ENCODE peak calls at places on chromosomes 7 and 10, in ten cellular contexts. X is IMR-90, U is AG04450, E is endodermal cell, H is GM06990, G is SK-N-SH, C is breast epithelium, N is Panc1, V is HepG2, J is cardiac fibroblast. Z is an unnamed sample.

GRCh38 chr7:33661430-33662160 is 243.7 kb upstream of the BMPER start:
- DNase-seq in X (no peak), U (no peak), E (no peak), H (no peak), G (no peak), C (no peak), N (no peak), V (no peak), J (no peak), Z (no peak)

GRCh38 chr7:757741-758163 is 30.7 kb upstream of the PRKAR1B start:
- DNase-seq in X (no peak), U (no peak), E (no peak), H (no peak), G (no peak), C (no peak), N (no peak), V (no peak), J (no peak), Z (no peak)

GRCh38 chr10:28381903-28382347 is 79.1 kb upstream of the MPP7 start:
- DNase-seq in X (peak; percentile 91), U (peak; percentile 81), E (peak; percentile 95), H (peak; percentile 25), G (peak; percentile 62), C (peak; percentile 71), N (peak; percentile 64), V (peak; percentile 88), J (peak; percentile 88), Z (peak; percentile 84)

GRCh38 chr10:13425397-13425796 is 77.3 kb upstream of the SEPHS1 start:
- DNase-seq in X (no peak), U (no peak), E (no peak), H (no peak), G (no peak), C (no peak), N (no peak), V (no peak), J (no peak), Z (no peak)

GRCh38 chr7:41967156-41967555 is 264.3 kb upstream of the INHBA start:
- DNase-seq in X (peak; percentile 72), U (no peak), E (no peak), H (no peak), G (no peak), C (no peak), N (no peak), V (no peak), J (peak; percentile 66), Z (peak; percentile 77)

GRCh38 chr10:106565546-106565945 is 599.0 kb downstream of the SORCS1 start:
- DNase-seq in X (peak; percentile 47), U (no peak), E (no peak), H (no peak), G (no peak), C (no peak), N (no peak), V (no peak), J (peak; percentile 77), Z (peak; percentile 25)

GRCh38 chr10:1268856-1269255 is 212.7 kb downstream of the WDR37 start:
- DNase-seq in X (no peak), U (no peak), E (peak; percentile 42), H (no peak), G (no peak), C (no peak), N (no peak), V (no peak), J (no peak), Z (no peak)

GRCh38 chr7:47357398-47357797 is 224.5 kb downstream of the TNS3 start:
- DNase-seq in X (no peak), U (no peak), E (no peak), H (no peak), G (no peak), C (no peak), N (no peak), V (no peak), J (no peak), Z (no peak)

DNA sequence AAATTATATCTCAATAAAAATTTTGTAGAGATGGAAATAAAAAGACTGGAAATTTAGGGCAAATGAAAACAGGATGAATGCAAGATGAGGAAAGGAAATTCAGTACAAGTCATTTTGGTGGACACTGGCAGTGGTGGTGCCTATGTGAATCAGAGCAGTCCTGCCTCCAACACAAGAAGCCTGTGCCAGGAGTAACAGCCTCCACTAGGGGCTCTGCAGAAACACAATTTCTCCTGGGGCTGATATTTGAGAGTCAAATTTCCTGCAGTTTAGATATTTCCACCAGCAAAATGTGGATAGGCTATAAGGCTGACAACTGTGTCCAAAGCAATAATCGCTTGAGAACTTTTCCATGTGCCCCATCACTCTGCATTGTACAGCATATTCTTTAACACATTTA is 4.7 kb upstream of the PLXDC2 start:
- DNase-seq in X (peak; percentile 33), U (no peak), E (peak; percentile 67), H (no peak), G (peak; percentile 37), C (no peak), N (no peak), V (peak; percentile 13), J (peak; percentile 46), Z (peak; percentile 9)
- TF ChIP-seq CTCF in X (peak; percentile 49), U (peak; percentile 70), E (peak; percentile 80), H (no peak), G (peak; percentile 61), C (peak; percentile 35), N (peak; percentile 19), V (peak; percentile 14), J (peak; percentile 62), Z (peak; percentile 49)

DNA sequence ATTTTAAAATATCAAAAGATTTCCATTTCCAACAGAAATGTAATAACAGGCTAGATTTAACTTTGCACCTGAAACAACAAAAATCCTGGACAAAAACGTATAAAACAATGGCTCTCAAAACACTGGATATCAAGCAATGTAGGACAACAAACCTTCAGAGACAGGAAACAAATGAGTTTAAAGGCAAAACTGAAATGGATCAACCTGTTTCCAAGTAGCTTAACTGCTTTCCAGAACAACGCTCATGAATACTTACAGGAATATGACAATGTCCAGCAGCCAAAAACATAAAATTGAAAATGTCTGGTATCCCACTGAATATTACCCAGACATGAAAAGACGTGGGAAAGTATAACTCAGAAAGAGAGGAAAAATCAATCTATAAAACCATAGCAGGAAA is 62.8 kb downstream of the CUBN start:
- DNase-seq in X (no peak), U (no peak), E (no peak), H (no peak), G (no peak), C (no peak), N (no peak), V (no peak), J (no peak), Z (no peak)
- H3K4me3 ChIP-seq in X (no peak overlapping the region), U (no peak overlapping the region), E (no peak overlapping the region), H (no peak overlapping the region), G (no peak overlapping the region), C (no peak overlapping the region), N (no peak overlapping the region), V (no peak overlapping the region), J (no peak overlapping the region), Z (no peak overlapping the region)

GRCh38 chr10:125144209-125144608 is 16.2 kb downstream of the CTBP2 start:
- DNase-seq in X (no peak), U (no peak), E (no peak), H (no peak), G (no peak), C (no peak), N (no peak), V (no peak), J (no peak), Z (no peak)

GRCh38 chr10:125146791-125147604 is 13.4 kb downstream of the CTBP2 start:
- DNase-seq in X (peak; percentile 65), U (no peak), E (peak; percentile 41), H (peak; percentile 42), G (no peak), C (peak; percentile 45), N (no peak), V (no peak), J (peak; percentile 87), Z (peak; percentile 77)

GRCh38 chr10:125142946-125143345 is 17.4 kb downstream of the CTBP2 start:
- DNase-seq in X (no peak), U (no peak), E (no peak), H (no peak), G (no peak), C (no peak), N (no peak), V (no peak), J (no peak), Z (no peak)

GRCh38 chr10:125145636-125146035 is 14.7 kb downstream of the CTBP2 start:
- DNase-seq in X (no peak), U (no peak), E (no peak), H (no peak), G (no peak), C (no peak), N (no peak), V (no peak), J (no peak), Z (no peak)

DNA sequence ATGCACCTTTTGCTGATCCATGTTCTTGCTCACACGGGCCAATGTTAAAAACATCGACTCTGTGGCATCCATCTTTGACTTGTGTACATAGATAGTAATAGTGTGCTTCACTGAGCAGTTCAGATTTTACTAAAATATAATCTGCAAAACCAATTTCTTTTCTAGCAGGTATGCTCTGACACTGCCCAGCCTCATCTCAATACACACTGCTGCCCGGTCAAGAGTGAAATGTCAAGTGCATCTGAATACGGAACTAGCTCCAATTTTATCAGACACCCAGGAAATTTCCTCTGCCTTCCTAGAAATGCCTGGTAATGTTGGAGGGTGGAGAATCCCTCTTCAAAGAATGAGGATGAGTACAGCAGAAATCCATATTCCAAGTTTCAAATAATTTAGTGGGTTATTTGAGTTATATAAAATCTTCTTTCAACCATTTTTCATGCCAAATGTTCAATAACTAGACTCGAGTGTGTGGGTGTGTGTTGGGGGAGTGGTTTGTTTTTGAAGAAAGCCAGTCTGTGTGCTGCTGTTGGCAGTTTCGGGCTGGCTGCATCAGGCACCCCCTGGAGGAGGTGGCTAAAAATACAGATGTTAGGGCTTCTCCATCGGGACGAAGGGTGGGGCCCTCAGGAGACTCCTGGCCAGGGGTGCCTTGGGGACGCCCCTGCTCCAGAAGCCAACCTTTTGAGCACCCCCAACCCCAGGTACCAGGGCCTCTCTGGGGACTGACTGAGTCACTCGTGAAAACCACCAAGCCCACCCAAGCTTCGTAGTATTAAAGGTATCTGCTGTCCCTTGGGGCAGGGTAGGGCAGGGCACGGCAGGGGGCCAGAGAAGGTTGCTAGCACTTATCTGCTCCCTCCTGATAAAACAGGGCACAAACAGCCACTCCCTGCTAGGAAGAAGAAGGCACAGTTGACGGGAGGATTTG is 15.4 kb downstream of the CTBP2 start:
- DNase-seq in X (peak; percentile 57), U (no peak), E (peak; percentile 86), H (peak; percentile 30), G (peak; percentile 60), C (no peak), N (no peak), V (no peak), J (peak; percentile 69), Z (peak; percentile 53)
- TF ChIP-seq CTCF in X (peak; percentile 52), U (peak; percentile 62), E (peak; percentile 77), H (peak; percentile 61), G (peak; percentile 45), C (peak; percentile 43), N (no peak), V (no peak), J (peak; percentile 67), Z (peak; percentile 57)

GRCh38 chr10:69631566-69631965 is 1.5 kb downstream of the FAM241B start:
- DNase-seq in X (no peak), U (no peak), E (no peak), H (no peak), G (no peak), C (peak; percentile 4), N (no peak), V (no peak), J (no peak), Z (no peak)

GRCh38 chr10:69628876-69629275 is 1.2 kb upstream of the FAM241B start:
- DNase-seq in X (no peak), U (no peak), E (no peak), H (no peak), G (no peak), C (no peak), N (no peak), V (no peak), J (no peak), Z (no peak)

GRCh38 chr10:69629897-69630650 is at the start of gene FAM241B:
- DNase-seq in X (peak; percentile 5), U (no peak), E (peak; percentile 93), H (peak; percentile 28), G (peak; percentile 97), C (peak; percentile 61), N (no peak), V (no peak), J (peak; percentile 22), Z (no peak)

GRCh38 chr10:69630651-69631400 is 779 bp downstream of the FAM241B start:
- DNase-seq in X (no peak), U (no peak), E (peak; percentile 43), H (no peak), G (no peak), C (peak; percentile 15), N (no peak), V (no peak), J (no peak), Z (no peak)

GRCh38 chr10:69629519-69629896 is 539 bp upstream of the FAM241B start:
- DNase-seq in X (no peak), U (no peak), E (no peak), H (no peak), G (no peak), C (no peak), N (no peak), V (no peak), J (no peak), Z (no peak)
- H3K4me3 ChIP-seq in X (no peak overlapping the region), U (no peak overlapping the region), E (peak overlapping the region; percentile 93), H (no peak overlapping the region), G (peak overlapping the region; percentile 76), C (no peak overlapping the region), N (peak overlapping the region; percentile 68), V (no peak overlapping the region), J (no peak overlapping the region), Z (no peak overlapping the region)